ENCODE peak calls at places on chromosome 13, in seven cellular contexts. O, B, Z, U, L, J and V are unnamed samples.

GRCh38 chr13:101455863-101456262 is 3.4 kb downstream of the ITGBL1 start:
- DNase-seq in O (no peak), B (no peak), Z (peak), U (peak), L (no peak), J (no peak), V (no peak)

GRCh38 chr13:23766199-23766771 is 122.9 kb downstream of the MIPEP start:
- DNase-seq in O (no peak), B (no peak), Z (no peak), U (no peak), L (no peak), J (no peak), V (no peak)

GRCh38 chr13:27137759-27138158 is 33.9 kb downstream of the USP12 start:
- DNase-seq in O (peak), B (no peak), Z (no peak), U (no peak), L (peak), J (no peak), V (no peak)

GRCh38 chr13:60654405-60654804 is 257.4 kb downstream of the TDRD3 start:
- DNase-seq in O (peak), B (peak), Z (no peak), U (peak), L (no peak), J (peak), V (no peak)

GRCh38 chr13:79525458-79525857 is 44.5 kb downstream of the NDFIP2 start:
- DNase-seq in O (no peak), B (no peak), Z (peak), U (no peak), L (no peak), J (no peak), V (no peak)

GRCh38 chr13:39784347-39784746 is 128.9 kb downstream of the COG6 start:
- DNase-seq in O (no peak), B (no peak), Z (no peak), U (no peak), L (no peak), J (no peak), V (no peak)

GRCh38 chr13:24135674-24136300 is 24.7 kb upstream of the SPATA13 start:
- DNase-seq in O (no peak), B (no peak), Z (no peak), U (no peak), L (no peak), J (no peak), V (no peak)

GRCh38 chr13:80342541-80343371 is 1.8 kb upstream of the SPRY2 start:
- DNase-seq in O (peak), B (peak), Z (peak), U (peak), L (peak), J (peak), V (no peak)

DNA sequence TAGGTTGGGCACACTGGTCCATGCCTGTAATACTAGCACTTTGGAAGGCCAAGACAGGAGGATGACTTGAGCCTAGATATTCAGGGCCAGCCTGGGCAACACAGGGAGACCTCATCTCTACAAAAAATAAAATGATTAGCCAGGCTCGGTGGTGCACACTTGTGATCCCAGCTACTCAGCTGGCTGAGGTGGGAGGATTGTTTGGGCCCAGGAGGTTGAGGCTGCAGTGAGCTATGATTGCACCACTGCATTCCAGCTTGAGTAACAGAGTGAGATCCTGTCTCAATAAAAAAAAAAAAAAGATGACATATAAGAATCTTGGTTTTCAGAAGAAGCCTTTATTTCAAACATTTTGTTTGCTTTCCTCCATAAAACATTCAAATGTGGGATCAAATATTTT is 178.0 kb downstream of the LIG4 start:
- DNase-seq in O (no peak), B (no peak), Z (no peak), U (no peak), L (no peak), J (no peak), V (no peak)
- TF ChIP-seq CTCF in O (no peak), B (no peak), Z (no peak), U (no peak), L (no peak), J (no peak), V (no peak)

DNA sequence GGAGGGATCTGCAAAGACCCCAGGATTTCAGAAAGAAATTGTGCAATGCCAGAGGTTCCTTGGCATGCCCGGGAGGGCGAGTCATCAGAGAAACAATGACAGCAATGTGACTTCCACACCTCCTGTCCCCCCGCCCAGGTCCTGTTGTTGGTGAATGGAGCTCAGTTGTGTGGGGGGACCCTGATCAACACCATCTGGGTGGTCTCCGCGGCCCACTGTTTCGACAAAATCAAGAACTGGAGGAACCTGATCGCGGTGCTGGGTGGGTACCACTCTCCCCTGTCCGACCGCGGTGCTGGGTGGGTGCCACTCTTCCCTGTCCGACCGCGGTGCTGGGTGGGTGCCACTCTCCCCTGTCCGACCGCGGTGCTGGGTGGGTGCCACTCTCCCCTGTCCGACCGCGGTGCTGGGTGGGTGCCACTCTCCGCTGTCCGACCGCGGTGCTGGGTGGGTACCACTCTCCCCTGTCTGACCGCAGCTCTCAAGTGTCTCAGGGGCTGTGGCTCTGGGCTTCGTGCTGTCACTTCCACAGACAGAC is 5.2 kb upstream of the F10 start:
- DNase-seq in O (no peak), B (no peak), Z (no peak), U (no peak), L (no peak), J (no peak), V (peak)
- H3K27ac ChIP-seq in O (no peak), B (no peak), Z (no peak), U (no peak), L (no peak), J (no peak), V (no peak)

GRCh38 chr13:38045278-38046048 is 175.9 kb upstream of the TRPC4 start:
- DNase-seq in O (no peak), B (no peak), Z (peak), U (peak), L (no peak), J (no peak), V (no peak)
- TF ChIP-seq CTCF in O (peak), B (no peak), Z (peak), U (peak), L (no peak), J (peak), V (no peak)

DNA sequence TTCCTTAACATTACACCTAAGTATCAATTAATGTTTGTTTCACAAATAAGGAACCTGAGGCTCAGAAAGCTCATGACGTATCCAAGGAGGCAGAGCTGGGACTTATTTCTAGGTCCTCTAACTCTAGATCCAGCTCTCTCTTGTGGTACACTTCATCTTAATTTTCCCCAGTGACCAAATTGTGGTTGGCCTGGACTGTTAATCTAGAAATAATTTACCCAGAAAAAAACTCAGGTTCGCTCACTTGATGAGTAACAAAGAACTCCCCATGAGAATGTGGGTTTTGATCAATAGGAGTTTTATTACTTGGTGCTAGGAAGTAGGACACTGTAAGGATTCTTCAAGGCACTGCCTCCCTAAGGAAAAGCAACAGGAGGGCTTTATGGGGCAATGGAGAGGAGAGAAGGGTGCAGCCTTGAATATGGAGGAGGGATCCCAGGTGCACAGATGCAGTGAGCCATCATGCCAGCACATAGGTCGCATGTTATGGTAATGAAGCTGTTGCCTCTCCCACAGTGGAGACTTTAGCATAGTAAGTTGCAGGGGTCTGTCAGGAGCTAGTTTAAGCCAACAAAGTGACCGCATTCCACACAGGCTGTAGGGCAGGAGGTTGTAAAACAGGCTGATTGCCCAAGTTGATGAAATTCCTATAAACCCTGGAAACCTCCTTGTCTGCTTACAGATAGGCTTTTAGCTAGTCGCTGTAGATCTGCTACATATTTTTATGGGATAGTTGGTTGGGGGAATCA is 14.7 kb downstream of the RAP2A start:
- DNase-seq in O (no peak), B (no peak), Z (no peak), U (no peak), L (no peak), J (no peak), V (no peak)
- H3K27ac ChIP-seq in O (no peak), B (no peak), Z (no peak), U (peak), L (no peak), J (no peak), V (no peak)

GRCh38 chr13:28754698-28755545 is 36.2 kb upstream of the SLC46A3 start:
- DNase-seq in O (peak), B (peak), Z (no peak), U (peak), L (no peak), J (peak), V (no peak)
- TF ChIP-seq CTCF in O (peak), B (no peak), Z (no peak), U (no peak), L (no peak), J (peak), V (no peak)

DNA sequence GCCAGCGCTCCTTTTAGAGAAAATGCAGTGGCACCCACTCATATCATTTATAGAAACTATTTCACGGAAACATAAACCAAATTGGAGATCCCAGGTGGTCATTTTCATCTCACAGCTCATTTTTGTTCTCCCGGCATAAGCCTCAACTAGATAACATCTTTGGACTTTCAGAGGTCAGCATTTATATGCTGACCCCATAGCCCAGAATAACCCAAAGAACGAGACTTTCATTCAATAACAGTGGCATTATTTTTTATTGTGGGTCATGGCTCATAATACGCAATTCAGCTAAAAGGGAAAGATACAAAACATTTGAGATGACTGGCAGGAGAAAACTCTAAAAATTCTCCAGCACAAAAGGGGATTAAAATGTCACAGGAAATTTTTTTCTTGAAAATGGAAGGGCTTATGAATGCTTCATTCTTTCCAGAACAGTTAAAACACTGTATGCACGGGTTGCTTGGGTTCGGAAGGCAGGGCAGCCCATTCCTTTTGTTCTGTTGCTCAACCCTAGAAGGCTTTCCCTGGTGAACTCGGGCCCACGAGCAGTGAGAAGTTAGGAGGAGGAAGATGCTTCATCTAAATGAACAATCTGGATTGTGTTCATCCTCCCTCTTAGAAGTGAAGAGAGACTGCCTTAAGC is 24.0 kb downstream of the STARD13 start:
- DNase-seq in O (no peak), B (no peak), Z (no peak), U (no peak), L (no peak), J (no peak), V (no peak)
- H3K27ac ChIP-seq in O (peak), B (peak), Z (no peak), U (peak), L (peak), J (peak), V (no peak)

GRCh38 chr13:109790951-109791605 is 4.7 kb upstream of the IRS2 start:
- DNase-seq in O (no peak), B (peak), Z (peak), U (peak), L (no peak), J (peak), V (no peak)
- TF ChIP-seq CTCF in O (peak), B (peak), Z (peak), U (peak), L (no peak), J (peak), V (peak)

GRCh38 chr13:44760434-44760833 is 184.3 kb upstream of the TSC22D1 start:
- DNase-seq in O (no peak), B (no peak), Z (peak), U (no peak), L (no peak), J (no peak), V (no peak)
- H3K27ac ChIP-seq in O (peak), B (no peak), Z (no peak), U (peak), L (peak), J (no peak), V (no peak)